ENCODE peak calls at places on chromosomes 4 and X, in eight cellular contexts. S, M, A, K, B, X, L and W are unnamed samples.
A peak's percentile ranks its signal among the peaks of the same experiment; 100 is the strongest.

GRCh38 chr4:71110499-71110898 is 117.0 kb downstream of the DCK start:
- DNase-seq in K (peak; percentile 31), A (no peak), S (peak; percentile 13), B (no peak), X (no peak), L (no peak), M (no peak), W (no peak)

GRCh38 chr4:92303621-92304027 is at the start of gene GRID2:
- DNase-seq in M (no peak), K (peak; percentile 10), L (no peak), B (no peak), S (peak; percentile 32), A (peak; percentile 2), X (no peak), W (peak; percentile 75)

GRCh38 chr4:184769285-184769825 is 35.5 kb upstream of the CENPU start:
- DNase-seq in A (no peak), S (no peak), B (no peak), L (no peak), X (no peak), K (no peak), M (no peak), W (no peak)

GRCh38 chr4:139420652-139421051 is 33.3 kb upstream of the RAB33B start:
- DNase-seq in L (no peak), M (no peak), K (no peak), A (no peak), B (no peak), X (no peak), S (no peak), W (no peak)

GRCh38 chrX:119688856-119689455 is 4.0 kb downstream of the SEPTIN6 start:
- DNase-seq in A (no peak), L (no peak), S (no peak), K (no peak), B (no peak), X (no peak), M (no peak), W (no peak)

GRCh38 chrX:107718156-107718621 is 57.4 kb downstream of the TSC22D3 start:
- DNase-seq in X (peak; percentile 86), L (peak; percentile 50), B (peak; percentile 76), K (peak; percentile 37), M (peak; percentile 84), A (peak; percentile 78), S (peak; percentile 61), W (peak; percentile 90)

GRCh38 chr4:89119836-89120235 is 8.5 kb downstream of the TIGD2 start:
- DNase-seq in S (no peak), X (no peak), M (no peak), A (peak; percentile 61), L (no peak), K (no peak), B (no peak), W (no peak)

GRCh38 chr4:10111067-10111801 is 5.4 kb downstream of the WDR1 start:
- DNase-seq in K (no peak), B (no peak), M (no peak), A (no peak), X (no peak), L (no peak), S (no peak), W (no peak)

GRCh38 chrX:11766487-11766886 is 8.4 kb downstream of the MSL3 start:
- DNase-seq in M (no peak), X (no peak), K (no peak), B (no peak), A (no peak), L (no peak), S (no peak), W (no peak)

GRCh38 chrX:50067435-50068292 is 133.1 kb downstream of the AKAP4 start:
- DNase-seq in X (no peak), B (no peak), L (no peak), S (peak; percentile 90), K (peak; percentile 24), M (no peak), A (peak; percentile 44), W (peak; percentile 92)

GRCh38 chrX:103101280-103102042 is 8.5 kb upstream of the NXF3 start:
- DNase-seq in B (no peak), A (peak; percentile 60), X (no peak), M (no peak), S (no peak), K (no peak), L (no peak), W (no peak)

GRCh38 chrX:106734827-106735226 is 8.3 kb downstream of the RNF128 start:
- DNase-seq in M (no peak), L (no peak), B (no peak), K (no peak), A (no peak), S (no peak), X (no peak), W (no peak)

GRCh38 chrX:81866873-81867272 is 665.0 kb downstream of the SH3BGRL start:
- DNase-seq in X (no peak), A (no peak), K (no peak), M (no peak), B (no peak), L (no peak), S (no peak), W (no peak)